ENCODE peak calls at places on chromosomes 12 and 14, in five cellular contexts. One of them, this sample, is unnamed.

GRCh38 chr14:59044707-59045106 is 143.8 kb upstream of the DAAM1 start:
- DNase-seq in Right ventricle myocardium superior: no peak
- DNase-seq in NCI-H526: no peak
- DNase-seq in NCI-H1436 treated with DMSO at 0.1 percent for 48 hours: no peak
- DNase-seq in NCI-H2029: no peak
- DNase-seq in this sample: no peak

GRCh38 chr12:99027491-99027890 is 382.4 kb downstream of the APAF1 start:
- DNase-seq in Right ventricle myocardium superior: no peak
- DNase-seq in NCI-H1436 treated with DMSO at 0.1 percent for 48 hours: no peak
- DNase-seq in NCI-H526: no peak
- DNase-seq in NCI-H2029: no peak
- DNase-seq in this sample: no peak

GRCh38 chr14:42047421-42048045 is 440.9 kb downstream of the LRFN5 start:
- DNase-seq in NCI-H2029: no peak
- DNase-seq in NCI-H1436 treated with DMSO at 0.1 percent for 48 hours: no peak
- DNase-seq in Right ventricle myocardium superior: no peak
- DNase-seq in NCI-H526: no peak
- DNase-seq in this sample: no peak

GRCh38 chr14:106129274-106129673 is 602.9 kb downstream of the TMEM121 start:
- DNase-seq in NCI-H2029: no peak
- DNase-seq in NCI-H526: no peak
- DNase-seq in NCI-H1436 treated with DMSO at 0.1 percent for 48 hours: no peak
- DNase-seq in Right ventricle myocardium superior: no peak
- DNase-seq in this sample: no peak

GRCh38 chr14:86203843-86204242 is 673.9 kb downstream of the FLRT2 start:
- DNase-seq in NCI-H1436 treated with DMSO at 0.1 percent for 48 hours: no peak
- DNase-seq in NCI-H526: no peak
- DNase-seq in NCI-H2029: no peak
- DNase-seq in Right ventricle myocardium superior: no peak
- DNase-seq in this sample: no peak

GRCh38 chr12:75705749-75706719 is 194.6 kb upstream of the KRR1 start:
- DNase-seq in NCI-H2029: no peak
- DNase-seq in Right ventricle myocardium superior: peak; percentile 51
- DNase-seq in NCI-H526: no peak
- DNase-seq in NCI-H1436 treated with DMSO at 0.1 percent for 48 hours: no peak
- DNase-seq in this sample: peak; percentile 84

GRCh38 chr12:5516371-5516770 is 84.5 kb downstream of the NTF3 start:
- DNase-seq in Right ventricle myocardium superior: no peak
- DNase-seq in NCI-H2029: no peak
- DNase-seq in NCI-H526: no peak
- DNase-seq in NCI-H1436 treated with DMSO at 0.1 percent for 48 hours: no peak
- DNase-seq in this sample: no peak

GRCh38 chr12:95114766-95115450 is 41.5 kb upstream of the NR2C1 start:
- DNase-seq in NCI-H1436 treated with DMSO at 0.1 percent for 48 hours: no peak
- DNase-seq in Right ventricle myocardium superior: no peak
- DNase-seq in NCI-H526: no peak
- DNase-seq in NCI-H2029: no peak
- DNase-seq in this sample: no peak

GRCh38 chr12:113208041-113208934 is 13.0 kb upstream of the TPCN1 start:
- DNase-seq in NCI-H526: no peak
- DNase-seq in NCI-H1436 treated with DMSO at 0.1 percent for 48 hours: no peak
- DNase-seq in Right ventricle myocardium superior: peak; percentile 74
- DNase-seq in NCI-H2029: no peak
- DNase-seq in this sample: no peak

GRCh38 chr12:55955800-55956508 is 9.9 kb downstream of the PMEL start:
- DNase-seq in NCI-H2029: no peak
- DNase-seq in Right ventricle myocardium superior: no peak
- DNase-seq in NCI-H526: no peak
- DNase-seq in NCI-H1436 treated with DMSO at 0.1 percent for 48 hours: no peak
- DNase-seq in this sample: no peak

GRCh38 chr12:28290262-28290661 is 100.0 kb downstream of the CCDC91 start:
- DNase-seq in NCI-H526: no peak
- DNase-seq in NCI-H2029: no peak
- DNase-seq in NCI-H1436 treated with DMSO at 0.1 percent for 48 hours: no peak
- DNase-seq in Right ventricle myocardium superior: no peak
- DNase-seq in this sample: no peak

This sample was measured in posterior vena cava.